ENCODE peak calls at places on chromosome 15, in four cellular contexts. H is mammary epithelial cell, X is MM.1S, O is astrocyte. L is an unnamed sample.

GRCh38 chr15:76968310-76968709 is 26.6 kb upstream of the PSTPIP1 start:
- DNase-seq in H (peak), X (no peak), O (no peak), L (no peak)

GRCh38 chr15:67063689-67064606 is 1.5 kb upstream of the SMAD3 start:
- DNase-seq in X (no peak), H (no peak), O (peak), L (no peak)

GRCh38 chr15:70164156-70164900 is 66.6 kb upstream of the TLE3 start:
- DNase-seq in O (no peak), H (no peak), X (no peak), L (no peak)

GRCh38 chr15:98906712-98907083 is 100.9 kb downstream of the PGPEP1L start:
- DNase-seq in H (peak), X (no peak), O (peak), L (no peak)

GRCh38 chr15:94083467-94083991 is 147.8 kb upstream of the MCTP2 start:
- DNase-seq in H (no peak), X (no peak), O (peak), L (peak)

GRCh38 chr15:84979651-84980050 is 2.0 kb upstream of the PDE8A start:
- DNase-seq in H (no peak), O (no peak), X (no peak), L (no peak)

GRCh38 chr15:35992791-35993190 is 446.8 kb upstream of the DPH6 start:
- DNase-seq in O (peak), H (no peak), X (no peak), L (no peak)

GRCh38 chr15:33031324-33031736 is 163.2 kb downstream of the FMN1 start:
- DNase-seq in H (peak), X (no peak), O (peak), L (no peak)

GRCh38 chr15:48862705-48863104 is 15.2 kb upstream of the EID1 start:
- DNase-seq in X (peak), H (no peak), O (no peak), L (no peak)

GRCh38 chr15:57198654-57199241 is 177.6 kb upstream of the CGNL1 start:
- DNase-seq in X (no peak), O (peak), H (peak), L (no peak)

GRCh38 chr15:44715797-44716334 is 4.5 kb downstream of the B2M start:
- DNase-seq in O (no peak), X (peak), H (no peak), L (no peak)

GRCh38 chr15:48871536-48871935 is 6.4 kb upstream of the EID1 start:
- DNase-seq in O (no peak), X (no peak), H (no peak), L (no peak)

GRCh38 chr15:41878355-41878699 is 15.5 kb downstream of the SPTBN5 start:
- DNase-seq in O (no peak), H (no peak), X (no peak), L (no peak)

GRCh38 chr15:92377083-92377789 is 16.4 kb upstream of the ST8SIA2 start:
- DNase-seq in H (peak), X (no peak), O (peak), L (no peak)

GRCh38 chr15:42863572-42864239 is 56.9 kb downstream of the TTBK2 start:
- DNase-seq in H (no peak), O (peak), X (no peak), L (no peak)

GRCh38 chr15:99202176-99202552 is 47.2 kb downstream of the TTC23 start:
- DNase-seq in X (no peak), O (no peak), H (no peak), L (no peak)

GRCh38 chr15:62119224-62119925 is 45.7 kb downstream of the C2CD4B start:
- DNase-seq in X (no peak), H (peak), O (peak), L (no peak)

GRCh38 chr15:64443747-64444621 is 16.4 kb upstream of the ZNF609 start:
- DNase-seq in X (peak), H (peak), O (peak), L (no peak)

GRCh38 chr15:62920569-62921502 is 121.7 kb upstream of the TPM1 start:
- DNase-seq in O (peak), X (no peak), H (peak), L (no peak)

GRCh38 chr15:65290228-65290627 is 3.5 kb upstream of the PARP16 start:
- DNase-seq in X (no peak), H (no peak), O (no peak), L (no peak)

GRCh38 chr15:41847981-41848380 is 9.3 kb downstream of the PLA2G4B start:
- DNase-seq in O (no peak), H (no peak), X (no peak), L (no peak)

GRCh38 chr15:48855501-48856440 is 22.2 kb upstream of the EID1 start:
- DNase-seq in O (peak), X (no peak), H (no peak), L (no peak)

GRCh38 chr15:100703032-100703578 is 100.7 kb downstream of the ASB7 start:
- DNase-seq in O (peak), H (peak), X (peak), L (no peak)

GRCh38 chr15:34239151-34239761 is 14.4 kb downstream of the EMC4 start:
- DNase-seq in H (peak), X (no peak), O (peak), L (no peak)

GRCh38 chr15:65583701-65584100 is 27.2 kb downstream of the INTS14 start:
- DNase-seq in H (no peak), X (peak), O (peak), L (no peak)

GRCh38 chr15:52499506-52499905 is 29.2 kb downstream of the MYO5A start:
- DNase-seq in X (no peak), H (no peak), O (no peak), L (no peak)

GRCh38 chr15:56815247-56815646 is 81.9 kb upstream of the ZNF280D start:
- DNase-seq in X (no peak), H (peak), O (no peak), L (no peak)

GRCh38 chr15:96358795-96359190 is 28.3 kb downstream of the NR2F2 start:
- DNase-seq in O (no peak), H (no peak), X (no peak), L (no peak)

GRCh38 chr15:96356494-96357455 is 26.3 kb downstream of the NR2F2 start:
- DNase-seq in H (peak), X (peak), O (peak), L (no peak)

GRCh38 chr15:96359371-96359771 is 28.9 kb downstream of the NR2F2 start:
- DNase-seq in O (no peak), H (no peak), X (no peak), L (no peak)

GRCh38 chr15:96359772-96360498 is 29.4 kb downstream of the NR2F2 start:
- DNase-seq in X (no peak), O (no peak), H (no peak), L (no peak)

GRCh38 chr15:96358006-96358794 is 27.7 kb downstream of the NR2F2 start:
- DNase-seq in X (no peak), H (no peak), O (no peak), L (no peak)
- H3K4me3 ChIP-seq in X (peak), H (peak), O (peak), L (no peak)

DNA sequence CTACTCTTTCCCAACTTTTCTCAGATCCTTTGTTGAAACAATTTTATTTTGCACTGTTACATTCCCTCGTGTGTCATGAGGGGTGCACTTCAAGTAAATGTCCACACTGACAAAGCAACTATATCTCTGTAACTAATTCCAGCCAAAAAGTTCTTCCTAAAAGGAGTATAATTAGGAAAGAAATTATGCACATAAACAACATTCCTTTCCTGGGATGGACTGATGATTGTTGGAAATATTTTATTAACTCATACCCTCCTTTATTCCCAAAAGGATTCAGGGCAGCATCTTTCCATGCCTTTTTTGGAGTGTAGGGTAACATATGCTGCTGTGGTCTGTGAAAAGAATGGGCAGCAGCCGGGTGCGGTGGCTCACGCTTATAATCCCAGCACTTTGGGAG is 426.1 kb upstream of the THBS1 start:
- DNase-seq in O (no peak), H (no peak), X (no peak), L (no peak)
- H3K9ac ChIP-seq in O (no peak), H (no peak), X (no peak), L (no peak)

GRCh38 chr15:95152741-95153140 is 921.4 kb downstream of the MCTP2 start:
- DNase-seq in O (peak), X (no peak), H (peak), L (no peak)
- TF ChIP-seq EZH2 in O (no peak), X (no peak), H (no peak), L (no peak)

DNA sequence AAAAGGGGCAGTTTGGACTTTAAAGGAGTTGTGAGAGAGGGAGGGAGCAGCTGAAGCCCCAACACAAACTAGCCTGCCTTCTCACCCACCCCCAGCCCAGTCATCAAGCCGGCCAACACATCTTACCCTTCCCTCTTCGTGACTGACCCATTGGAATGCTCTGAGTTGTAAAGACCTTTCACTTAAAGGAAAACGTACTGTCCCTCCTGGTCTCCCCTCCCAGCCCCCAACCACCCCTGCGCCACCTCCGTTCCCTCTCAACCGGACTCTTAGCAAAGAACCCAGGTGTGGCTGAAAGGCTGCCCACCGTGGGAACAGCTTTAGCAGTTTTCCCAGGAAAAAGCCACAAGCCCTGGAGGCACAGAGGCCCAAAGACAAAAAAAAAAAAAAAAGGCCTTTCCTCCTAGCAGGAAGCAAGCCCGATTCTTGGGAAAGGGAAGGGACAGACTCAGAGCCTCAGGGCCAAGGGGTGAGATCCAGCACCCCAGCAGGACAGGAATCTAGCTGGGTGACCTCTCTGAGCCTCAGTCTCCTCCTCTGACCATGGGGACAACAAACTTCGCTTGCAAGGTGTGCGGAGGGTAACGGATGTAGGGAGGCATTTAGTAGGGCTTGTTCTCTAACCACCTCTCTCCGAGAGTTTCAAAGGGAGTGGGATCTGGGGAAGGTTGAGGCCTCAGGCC is 2.4 kb downstream of the CYP11A1 start:
- DNase-seq in H (no peak), X (no peak), O (no peak), L (no peak)
- H3K4me3 ChIP-seq in H (no peak), X (no peak), O (peak), L (no peak)

DNA sequence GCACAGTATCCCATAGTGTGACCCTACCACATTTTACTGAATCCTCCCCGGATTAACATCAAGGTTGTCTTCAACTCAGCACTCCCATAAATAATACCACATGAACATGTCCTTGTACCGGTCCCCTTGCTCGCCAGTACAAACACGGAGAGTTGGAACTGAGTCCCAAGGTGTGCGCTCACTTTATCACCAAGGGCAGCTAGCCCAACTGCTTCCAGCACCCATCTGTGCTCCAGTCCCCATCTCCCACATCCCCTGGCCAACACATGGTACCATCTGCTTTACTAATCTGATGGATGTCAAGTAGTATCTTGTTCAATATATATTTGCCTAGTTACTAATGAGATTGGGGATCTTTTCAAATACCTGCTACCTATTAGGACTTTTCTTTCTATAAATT is 64.7 kb downstream of the ISG20 start:
- DNase-seq in X (no peak), O (no peak), H (no peak), L (no peak)
- H3K9ac ChIP-seq in X (no peak), O (no peak), H (no peak), L (no peak)

GRCh38 chr15:60004846-60005351 is 788 bp downstream of the FOXB1 start:
- DNase-seq in H (no peak), X (no peak), O (no peak), L (no peak)
- TF ChIP-seq EZH2 in H (no peak), X (no peak), O (no peak), L (peak)

DNA sequence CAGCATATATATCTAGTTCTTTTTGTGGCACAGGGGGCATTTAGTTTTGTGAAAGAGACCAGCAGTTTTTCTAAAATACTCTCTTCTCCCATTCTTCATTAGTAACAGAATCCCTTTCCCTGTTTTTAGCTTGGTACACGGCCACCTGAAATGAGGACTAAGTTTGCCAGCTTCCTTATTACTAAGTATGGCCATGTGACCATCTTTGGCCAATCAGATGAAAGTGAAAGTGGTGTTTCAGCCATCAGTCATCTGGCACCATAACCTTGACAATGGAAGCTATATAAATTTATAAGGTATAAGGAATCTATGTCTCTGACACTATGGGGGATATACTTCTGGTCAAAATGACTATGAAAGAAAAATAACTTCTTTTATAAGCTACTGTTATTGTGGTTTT is 570.4 kb downstream of the AGBL1 start:
- DNase-seq in H (peak), O (no peak), X (peak), L (no peak)
- H3K4me3 ChIP-seq in H (no peak), O (no peak), X (no peak), L (no peak)

GRCh38 chr15:40080104-40080503 is 28.6 kb downstream of the BMF start:
- DNase-seq in X (no peak), H (no peak), O (no peak), L (no peak)

GRCh38 chr15:40079456-40079855 is 29.2 kb downstream of the BMF start:
- DNase-seq in X (no peak), O (no peak), H (no peak), L (no peak)

GRCh38 chr15:40082195-40082868 is 26.3 kb downstream of the BMF start:
- DNase-seq in X (no peak), H (no peak), O (no peak), L (no peak)

GRCh38 chr15:40081691-40082194 is 26.9 kb downstream of the BMF start:
- DNase-seq in X (peak), H (peak), O (peak), L (no peak)

DNA sequence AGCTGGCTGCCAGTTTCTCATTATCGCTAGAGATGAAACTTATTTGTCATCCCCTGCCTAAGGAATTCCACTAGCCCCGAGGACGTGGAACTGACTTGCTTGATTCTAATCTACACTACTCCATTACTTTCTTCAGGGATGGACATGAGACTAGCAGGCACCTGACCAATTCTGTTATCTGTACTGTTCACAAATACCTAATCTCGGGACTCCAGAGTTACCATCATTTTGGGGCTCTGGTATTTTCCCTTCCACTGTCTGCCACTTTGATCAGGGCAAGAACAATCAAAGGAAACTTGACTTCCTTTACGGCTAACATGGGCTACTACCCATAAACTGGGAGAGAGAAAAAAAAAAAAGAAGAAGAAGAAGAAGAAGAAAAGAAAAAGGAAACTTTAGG is 27.8 kb downstream of the BMF start:
- DNase-seq in H (no peak), X (no peak), O (no peak), L (no peak)
- H3K9ac ChIP-seq in H (no peak), X (no peak), O (no peak), L (peak)

DNA sequence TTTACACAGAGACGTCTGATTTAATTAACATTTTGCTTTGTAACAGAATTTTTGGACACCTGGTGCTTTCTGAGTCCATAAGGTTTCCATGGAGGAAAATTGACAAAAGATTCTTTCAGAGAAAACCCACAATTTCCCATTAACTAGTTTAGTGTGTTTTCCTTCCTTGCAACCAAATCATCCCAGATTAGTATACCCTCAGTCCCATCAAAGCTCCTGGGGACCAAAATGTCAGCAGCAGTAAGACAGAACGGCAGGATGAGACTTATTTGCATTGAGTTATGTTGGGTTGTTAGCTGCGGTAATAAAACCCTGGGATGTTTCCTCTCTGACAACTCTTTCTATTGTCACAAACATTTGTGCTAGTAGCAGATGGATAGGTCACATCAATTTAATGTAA is 32.4 kb upstream of the VPS33B start:
- DNase-seq in O (no peak), H (no peak), X (no peak), L (no peak)
- TF ChIP-seq EZH2 in O (no peak), H (no peak), X (no peak), L (no peak)

L was measured in SK-N-MC.